ENCODE peak calls at places on chromosomes 3 and 15, in ten cellular contexts. C, F, M, G, D, J, A, S, W and N are unnamed samples.

GRCh38 chr15:39443659-39444219 is 137.1 kb upstream of the THBS1 start:
- DNase-seq in C (no peak), F (no peak), M (no peak), G (no peak), D (no peak), J (no peak), A (no peak), S (no peak), W (no peak), N (no peak)

GRCh38 chr15:78996876-78997275 is 52.0 kb upstream of the CTSH start:
- DNase-seq in C (no peak), F (no peak), M (peak; percentile 70), G (no peak), D (no peak), J (no peak), A (no peak), S (no peak), W (no peak), N (peak; percentile 59)

GRCh38 chr15:88126695-88127476 is 129.7 kb downstream of the NTRK3 start:
- DNase-seq in C (no peak), F (no peak), M (no peak), G (no peak), D (no peak), J (no peak), A (no peak), S (no peak), W (no peak), N (no peak)

GRCh38 chr3:49017646-49017977 is 768 bp downstream of the DALRD3 start:
- DNase-seq in C (no peak), F (no peak), M (no peak), G (no peak), D (no peak), J (no peak), A (no peak), S (no peak), W (no peak), N (no peak)

GRCh38 chr3:156291269-156292123 is 171.1 kb downstream of the KCNAB1 start:
- DNase-seq in C (no peak), F (no peak), M (peak; percentile 10), G (no peak), D (no peak), J (peak; percentile 12), A (peak; percentile 31), S (peak; percentile 28), W (peak; percentile 37), N (no peak)

GRCh38 chr3:33050084-33050653 is 46.8 kb downstream of the GLB1 start:
- DNase-seq in C (no peak), F (no peak), M (no peak), G (no peak), D (no peak), J (no peak), A (no peak), S (no peak), W (no peak), N (no peak)

GRCh38 chr3:139258276-139258675 is 85.5 kb upstream of the MRPS22 start:
- DNase-seq in C (no peak), F (no peak), M (no peak), G (no peak), D (no peak), J (no peak), A (no peak), S (no peak), W (no peak), N (no peak)

GRCh38 chr3:99365979-99366378 is 272.4 kb upstream of the COL8A1 start:
- DNase-seq in C (no peak), F (no peak), M (no peak), G (no peak), D (no peak), J (no peak), A (no peak), S (no peak), W (no peak), N (no peak)

GRCh38 chr3:53162672-53163458 is 1.9 kb downstream of the PRKCD start:
- DNase-seq in C (no peak), F (peak; percentile 25), M (no peak), G (no peak), D (no peak), J (no peak), A (no peak), S (peak; percentile 49), W (no peak), N (no peak)

GRCh38 chr15:52050416-52050815 is 31.4 kb downstream of the MAPK6 start:
- DNase-seq in C (peak; percentile 42), F (no peak), M (peak; percentile 66), G (no peak), D (no peak), J (no peak), A (no peak), S (no peak), W (no peak), N (peak; percentile 53)

GRCh38 chr3:192751148-192751547 is 23.8 kb upstream of the FGF12 start:
- DNase-seq in C (no peak), F (no peak), M (no peak), G (no peak), D (no peak), J (no peak), A (no peak), S (no peak), W (no peak), N (no peak)

GRCh38 chr3:183178833-183179549 is 16.5 kb upstream of the LAMP3 start:
- DNase-seq in C (no peak), F (peak; percentile 32), M (peak; percentile 55), G (no peak), D (peak; percentile 22), J (no peak), A (peak; percentile 40), S (peak; percentile 60), W (peak; percentile 77), N (peak; percentile 34)

GRCh38 chr15:89132611-89133242 is 44.5 kb downstream of the ABHD2 start:
- DNase-seq in C (no peak), F (no peak), M (no peak), G (no peak), D (no peak), J (no peak), A (peak; percentile 49), S (no peak), W (no peak), N (no peak)

GRCh38 chr3:23644099-23644498 is 161.7 kb upstream of the UBE2E1 start:
- DNase-seq in C (no peak), F (no peak), M (no peak), G (no peak), D (no peak), J (no peak), A (no peak), S (no peak), W (no peak), N (no peak)

GRCh38 chr3:17322106-17322793 is 420.2 kb downstream of the TBC1D5 start:
- DNase-seq in C (no peak), F (peak; percentile 11), M (no peak), G (no peak), D (no peak), J (no peak), A (no peak), S (no peak), W (no peak), N (no peak)

GRCh38 chr3:169128579-169128978 is 534.9 kb downstream of the MECOM start:
- DNase-seq in C (no peak), F (no peak), M (no peak), G (no peak), D (no peak), J (no peak), A (no peak), S (no peak), W (no peak), N (no peak)

GRCh38 chr3:96843505-96844203 is 29.3 kb downstream of the EPHA6 start:
- DNase-seq in C (no peak), F (no peak), M (no peak), G (no peak), D (no peak), J (no peak), A (no peak), S (no peak), W (no peak), N (peak; percentile 1)

GRCh38 chr3:115512565-115513410 is 110.5 kb upstream of the GAP43 start:
- DNase-seq in C (no peak), F (peak; percentile 8), M (peak; percentile 25), G (peak; percentile 75), D (no peak), J (no peak), A (peak; percentile 38), S (peak; percentile 55), W (peak; percentile 71), N (peak; percentile 17)

GRCh38 chr15:73704869-73705645 is 20.9 kb downstream of the CD276 start:
- DNase-seq in C (no peak), F (peak; percentile 55), M (peak; percentile 45), G (no peak), D (peak; percentile 11), J (no peak), A (peak; percentile 59), S (peak; percentile 82), W (peak; percentile 71), N (peak; percentile 50)

GRCh38 chr3:116029286-116029685 is 406.0 kb downstream of the GAP43 start:
- DNase-seq in C (no peak), F (no peak), M (no peak), G (no peak), D (no peak), J (no peak), A (no peak), S (no peak), W (no peak), N (no peak)